ENCODE peak calls at places on chromosome 1, in four cellular contexts. E is right lobe of liver, A is fibroblast of lung, N is A549. P is an unnamed sample.
A peak's percentile ranks its signal among the peaks of the same experiment; 100 is the strongest.

GRCh38 chr1:40153073-40153770 is 8.0 kb upstream of the RLF start:
- DNase-seq in N (peak; percentile 61), A (peak; percentile 81), E (no peak), P (no peak)

GRCh38 chr1:204304067-204304466 is 55.7 kb downstream of the PLEKHA6 start:
- DNase-seq in A (no peak), E (no peak), N (no peak), P (no peak)

GRCh38 chr1:151398691-151399065 is 695 bp upstream of the PSMB4 start:
- DNase-seq in E (no peak), N (no peak), A (no peak), P (no peak)

GRCh38 chr1:153794671-153795324 is 19.6 kb downstream of the SLC27A3 start:
- DNase-seq in E (no peak), N (no peak), A (no peak), P (no peak)

GRCh38 chr1:101588677-101589076 is 351.9 kb downstream of the S1PR1 start:
- DNase-seq in A (no peak), N (no peak), E (no peak), P (no peak)

GRCh38 chr1:22870201-22870871 is 102.3 kb downstream of the LACTBL1 start:
- DNase-seq in E (no peak), A (no peak), N (no peak), P (peak; percentile 34)

GRCh38 chr1:41689139-41689538 is 204.7 kb upstream of the EDN2 start:
- DNase-seq in A (no peak), E (no peak), N (no peak), P (no peak)

GRCh38 chr1:21663951-21664805 is 5.0 kb downstream of the RAP1GAP start:
- DNase-seq in N (no peak), A (no peak), E (no peak), P (no peak)

GRCh38 chr1:84403362-84403761 is 5.1 kb downstream of the DNASE2B start:
- DNase-seq in E (no peak), A (no peak), N (no peak), P (no peak)

GRCh38 chr1:38191451-38191850 is 144.9 kb upstream of the POU3F1 start:
- DNase-seq in N (no peak), A (no peak), E (no peak), P (no peak)

GRCh38 chr1:111904478-111905218 is 84.8 kb downstream of the KCND3 start:
- DNase-seq in E (no peak), A (no peak), N (no peak), P (peak; percentile 65)

GRCh38 chr1:3658231-3658615 is 5.9 kb downstream of the TP73 start:
- DNase-seq in N (no peak), E (no peak), A (no peak), P (no peak)

GRCh38 chr1:8712413-8713229 is 104.8 kb downstream of the RERE start:
- DNase-seq in N (peak; percentile 93), A (peak; percentile 89), E (no peak), P (peak; percentile 82)

GRCh38 chr1:19463204-19463803 is 22.0 kb downstream of the CAPZB start:
- DNase-seq in A (no peak), E (no peak), N (no peak), P (no peak)
- H3K4me3 ChIP-seq in A (no peak overlapping the region), E (no peak overlapping the region), N (no peak overlapping the region), P (no peak overlapping the region)

DNA sequence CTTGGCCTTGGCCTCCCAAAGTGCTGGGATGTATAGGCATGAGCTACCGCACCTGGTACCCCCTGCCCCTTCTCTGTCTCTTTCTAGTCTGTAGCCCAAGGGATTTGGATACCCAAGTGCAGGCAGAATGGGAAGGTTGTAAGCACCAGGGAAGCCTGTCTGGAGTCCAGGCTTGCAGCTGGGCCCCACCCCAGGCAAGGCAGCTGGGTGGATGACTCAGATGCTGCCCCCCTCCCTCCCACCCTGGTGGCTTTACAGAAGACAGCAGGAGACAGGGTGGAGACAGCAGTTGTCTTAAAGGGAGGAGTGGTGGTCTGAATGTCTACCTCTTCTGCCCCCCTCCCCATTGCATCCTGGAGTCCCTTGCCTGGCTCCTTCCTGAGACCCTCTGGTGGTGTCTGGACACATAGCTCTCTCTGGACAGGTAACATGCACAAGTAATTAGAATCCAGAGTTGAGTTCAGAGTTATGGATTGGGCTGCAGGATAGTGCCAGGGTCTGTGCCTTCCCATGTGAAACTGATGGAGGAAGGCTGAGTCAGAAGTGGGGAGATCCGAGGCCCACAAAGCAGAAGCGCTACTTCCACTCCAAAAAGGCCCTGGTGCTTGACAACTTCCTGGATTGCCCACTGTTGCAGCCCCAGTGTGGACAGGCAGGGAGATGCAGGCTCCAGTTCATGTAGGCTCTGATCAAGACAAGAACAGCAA is 5.1 kb downstream of the LMNA start:
- DNase-seq in E (no peak), A (peak; percentile 77), N (no peak), P (no peak)
- TF ChIP-seq CTCF in E (no peak), A (no peak), N (no peak), P (no peak)

GRCh38 chr1:157135646-157136045 is 2.5 kb downstream of the ETV3 start:
- DNase-seq in N (no peak), E (no peak), A (no peak), P (no peak)
- H3K4me3 ChIP-seq in N (no peak overlapping the region), E (no peak overlapping the region), A (no peak overlapping the region), P (no peak overlapping the region)

DNA sequence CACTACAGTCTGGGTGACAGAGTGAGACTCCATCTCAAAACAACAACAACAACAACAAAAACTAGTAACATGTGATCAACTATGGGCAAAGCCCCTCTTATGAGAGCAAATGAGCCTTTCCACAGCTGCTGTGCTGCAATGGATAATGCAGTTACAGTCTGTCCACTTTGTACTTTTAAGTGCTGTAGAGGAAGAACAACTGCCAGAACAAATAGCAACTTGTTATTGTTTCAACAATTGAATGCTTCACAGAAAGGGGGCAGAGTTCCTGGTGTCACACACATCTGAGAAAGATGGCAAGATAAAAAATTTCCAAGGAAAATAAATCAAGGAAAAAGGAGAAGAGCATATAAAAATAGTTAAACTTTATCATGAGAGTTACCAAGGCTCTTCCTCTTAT is 243.6 kb upstream of the DMRTA2 start:
- DNase-seq in N (no peak), E (no peak), A (no peak), P (no peak)
- TF ChIP-seq CTCF in N (no peak), E (no peak), A (no peak), P (no peak)

GRCh38 chr1:156120318-156120717 is 5.8 kb downstream of the LMNA start:
- DNase-seq in A (no peak), N (no peak), E (no peak), P (no peak)
- H3K4me3 ChIP-seq in A (peak overlapping the region; percentile 18), N (no peak overlapping the region), E (no peak overlapping the region), P (no peak overlapping the region)

GRCh38 chr1:108560430-108561144 is 687 bp downstream of the EEIG2 start:
- DNase-seq in N (peak; percentile 79), A (peak; percentile 42), E (peak; percentile 61), P (no peak)
- TF ChIP-seq CTCF in N (no peak), A (no peak), E (no peak), P (peak; percentile 16)